ENCODE peak calls at places on chromosomes 16 and 17, in five cellular contexts. G is neural crest cell, I is epithelial cell of esophagus, K is esophagus muscularis mucosa, V is A549. T is an unnamed sample.

GRCh38 chr16:50326835-50327465 is 41.8 kb downstream of the BRD7 start:
- DNase-seq in G (no peak), I (peak), K (no peak), V (peak), T (no peak)

GRCh38 chr16:8798174-8798527 is 512 bp downstream of the PMM2 start:
- DNase-seq in G (no peak), I (peak), K (no peak), V (peak), T (no peak)

GRCh38 chr16:86946981-86947380 is 368.6 kb downstream of the FOXL1 start:
- DNase-seq in G (no peak), I (no peak), K (no peak), V (no peak), T (no peak)

GRCh38 chr16:79218358-79218757 is 382.2 kb downstream of the MAF start:
- DNase-seq in G (no peak), I (no peak), K (no peak), V (no peak), T (no peak)

GRCh38 chr16:89031715-89032659 is 55.0 kb upstream of the CBFA2T3 start:
- DNase-seq in G (no peak), I (no peak), K (no peak), V (no peak), T (no peak)

GRCh38 chr16:57723170-57723569 is 12.4 kb upstream of the KATNB1 start:
- DNase-seq in G (peak), I (no peak), K (no peak), V (peak), T (no peak)

GRCh38 chr17:5283531-5284315 is 1.6 kb downstream of the RABEP1 start:
- DNase-seq in G (no peak), I (peak), K (no peak), V (no peak), T (no peak)

GRCh38 chr17:6099492-6099891 is 29.3 kb downstream of the WSCD1 start:
- DNase-seq in G (no peak), I (no peak), K (no peak), V (no peak), T (no peak)

GRCh38 chr16:27463741-27464662 is 62.0 kb downstream of the IL21R start:
- DNase-seq in G (no peak), I (no peak), K (no peak), V (no peak), T (no peak)

GRCh38 chr16:54055864-54056263 is 230.7 kb downstream of the IRX3 start:
- DNase-seq in G (no peak), I (peak), K (no peak), V (no peak), T (no peak)

GRCh38 chr17:61583242-61583641 is 7.8 kb downstream of the NACA2 start:
- DNase-seq in G (no peak), I (peak), K (no peak), V (peak), T (no peak)

GRCh38 chr16:80080287-80080851 is 460.4 kb upstream of the DYNLRB2 start:
- DNase-seq in G (no peak), I (peak), K (no peak), V (no peak), T (no peak)

GRCh38 chr16:87784812-87785211 is 19.0 kb upstream of the KLHDC4 start:
- DNase-seq in G (no peak), I (no peak), K (no peak), V (no peak), T (no peak)

GRCh38 chr16:50403491-50403890 is 34.7 kb upstream of the BRD7 start:
- DNase-seq in G (no peak), I (no peak), K (peak), V (no peak), T (peak)

GRCh38 chr17:8185580-8186445 is 4.2 kb downstream of the BORCS6 start:
- DNase-seq in G (peak), I (peak), K (peak), V (peak), T (peak)

GRCh38 chr17:72120878-72121163 is at the start of gene SOX9:
- DNase-seq in G (peak), I (peak), K (no peak), V (peak), T (peak)

GRCh38 chr17:58391302-58391984 is 25.9 kb downstream of the RNF43 start:
- DNase-seq in G (no peak), I (peak), K (no peak), V (peak), T (no peak)

GRCh38 chr17:43401293-43401692 is 2.5 kb downstream of the ARL4D start:
- DNase-seq in G (no peak), I (peak), K (no peak), V (peak), T (peak)

GRCh38 chr16:53071748-53072301 is 17.0 kb downstream of the CHD9 start:
- DNase-seq in G (no peak), I (no peak), K (no peak), V (no peak), T (no peak)

GRCh38 chr16:49706620-49707355 is 149.1 kb downstream of the ZNF423 start:
- DNase-seq in G (no peak), I (no peak), K (no peak), V (no peak), T (no peak)

GRCh38 chr17:62616993-62617893 is 10.2 kb upstream of the MRC2 start:
- DNase-seq in G (peak), I (no peak), K (no peak), V (no peak), T (no peak)

GRCh38 chr17:1787301-1787902 is 25.5 kb downstream of the SERPINF1 start:
- DNase-seq in G (no peak), I (peak), K (no peak), V (peak), T (peak)

GRCh38 chr17:49414271-49414621 is 436 bp downstream of the PHB1 start:
- DNase-seq in G (no peak), I (peak), K (no peak), V (no peak), T (no peak)

GRCh38 chr16:50744911-50745310 is 3.0 kb downstream of the CYLD start:
- DNase-seq in G (no peak), I (peak), K (no peak), V (no peak), T (no peak)

GRCh38 chr16:11035096-11035495 is 90.7 kb downstream of the CLEC16A start:
- DNase-seq in G (no peak), I (no peak), K (no peak), V (no peak), T (no peak)

GRCh38 chr17:62950067-62950466 is 16.0 kb upstream of the TANC2 start:
- DNase-seq in G (no peak), I (peak), K (no peak), V (peak), T (no peak)

GRCh38 chr17:18331879-18332278 is 16.8 kb downstream of the SMCR8 start:
- DNase-seq in G (no peak), I (no peak), K (no peak), V (no peak), T (no peak)

GRCh38 chr17:57512258-57512657 is 232.8 kb downstream of the CCDC182 start:
- DNase-seq in G (no peak), I (no peak), K (no peak), V (no peak), T (no peak)

GRCh38 chr17:81933178-81933699 is 3.9 kb downstream of the PYCR1 start:
- DNase-seq in G (no peak), I (no peak), K (no peak), V (no peak), T (no peak)

GRCh38 chr17:60519795-60520194 is 6.2 kb downstream of the APPBP2 start:
- DNase-seq in G (no peak), I (no peak), K (peak), V (no peak), T (no peak)

GRCh38 chr17:31225831-31226230 is 71.2 kb downstream of the OMG start:
- DNase-seq in G (no peak), I (no peak), K (no peak), V (no peak), T (no peak)

GRCh38 chr17:17562145-17562529 is 29.4 kb downstream of the PEMT start:
- DNase-seq in G (no peak), I (no peak), K (no peak), V (no peak), T (no peak)

GRCh38 chr17:71187145-71187878 is 933.5 kb upstream of the SOX9 start:
- DNase-seq in G (no peak), I (peak), K (no peak), V (no peak), T (no peak)

GRCh38 chr16:7524419-7524818 is 191.8 kb downstream of the RBFOX1 start:
- DNase-seq in G (no peak), I (no peak), K (no peak), V (no peak), T (no peak)

GRCh38 chr17:32970281-32970680 is 21.4 kb upstream of the SPACA3 start:
- DNase-seq in G (no peak), I (no peak), K (no peak), V (no peak), T (no peak)

GRCh38 chr17:65103431-65103830 is 33.7 kb upstream of the RGS9 start:
- DNase-seq in G (no peak), I (no peak), K (no peak), V (no peak), T (no peak)

GRCh38 chr16:84833142-84833495 is 13.3 kb downstream of the CRISPLD2 start:
- DNase-seq in G (no peak), I (no peak), K (no peak), V (no peak), T (no peak)

GRCh38 chr17:79546386-79546785 is 64.5 kb downstream of the RBFOX3 start:
- DNase-seq in G (no peak), I (no peak), K (no peak), V (no peak), T (no peak)

GRCh38 chr17:75365931-75366275 is 39.6 kb downstream of the GRB2 start:
- DNase-seq in G (no peak), I (no peak), K (no peak), V (no peak), T (no peak)

GRCh38 chr17:75365009-75365930 is 40.2 kb downstream of the GRB2 start:
- DNase-seq in G (no peak), I (no peak), K (no peak), V (no peak), T (no peak)

GRCh38 chr17:75370288-75370687 is 35.2 kb downstream of the GRB2 start:
- DNase-seq in G (no peak), I (no peak), K (no peak), V (no peak), T (no peak)

GRCh38 chr17:75366432-75366831 is 39.0 kb downstream of the GRB2 start:
- DNase-seq in G (no peak), I (no peak), K (no peak), V (no peak), T (no peak)

DNA sequence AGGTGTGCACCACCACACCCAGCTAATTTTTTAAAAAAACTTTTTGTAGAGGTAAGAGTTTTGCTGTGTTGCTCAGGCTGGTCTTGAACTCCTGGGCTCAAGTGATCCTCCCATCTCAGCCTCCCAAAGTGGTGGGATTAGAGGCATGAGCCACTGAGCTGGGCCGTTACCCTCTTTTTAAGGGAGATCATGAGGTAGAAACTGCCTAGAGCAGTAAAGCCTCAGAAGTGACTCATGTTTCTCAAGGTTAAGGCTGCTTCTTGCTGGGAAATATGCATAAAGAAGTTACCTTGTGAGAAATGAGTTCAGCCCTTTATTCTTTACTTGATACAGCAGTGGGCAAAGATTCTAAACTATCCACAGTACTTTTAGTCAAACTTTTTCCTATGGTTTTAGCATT is 38.2 kb downstream of the GRB2 start:
- DNase-seq in G (no peak), I (peak), K (no peak), V (peak), T (no peak)
- TF ChIP-seq CTCF in G (no peak), I (no peak), K (no peak), V (no peak), T (no peak)

GRCh38 chr16:67930678-67931211 is 917 bp downstream of the CTRL start:
- DNase-seq in G (no peak), I (no peak), K (no peak), V (no peak), T (no peak)

GRCh38 chr16:67930191-67930590 is 1.5 kb downstream of the CTRL start:
- DNase-seq in G (no peak), I (no peak), K (no peak), V (no peak), T (no peak)

GRCh38 chr16:67932462-67932840 is 789 bp upstream of the CTRL start:
- DNase-seq in G (no peak), I (no peak), K (no peak), V (no peak), T (no peak)

GRCh38 chr16:67933805-67934204 is 2.1 kb upstream of the CTRL start:
- DNase-seq in G (no peak), I (no peak), K (no peak), V (no peak), T (no peak)

GRCh38 chr16:67931712-67932461 is at the start of gene CTRL:
- DNase-seq in G (no peak), I (no peak), K (no peak), V (no peak), T (no peak)
- TF ChIP-seq CTCF in G (peak), I (peak), K (no peak), V (no peak), T (peak)

GRCh38 chr16:55846598-55847346 is 13.9 kb upstream of the CES1 start:
- DNase-seq in G (no peak), I (no peak), K (no peak), V (no peak), T (no peak)

GRCh38 chr16:55842369-55843104 is 9.6 kb upstream of the CES1 start:
- DNase-seq in G (peak), I (peak), K (no peak), V (peak), T (no peak)

DNA sequence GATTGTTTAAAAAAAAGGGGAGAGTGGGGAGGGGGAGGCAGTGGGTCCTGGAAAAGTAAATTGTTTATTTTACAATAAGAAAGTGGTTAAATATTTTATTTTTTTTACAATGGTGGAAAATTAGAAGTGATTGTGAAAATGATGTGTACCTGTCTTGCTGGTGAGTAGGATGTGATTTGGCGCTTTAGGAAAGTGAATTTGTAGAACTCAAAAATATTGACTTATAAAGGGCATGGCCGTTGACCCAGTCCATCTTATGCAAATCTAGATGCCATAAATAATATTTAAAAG is 10.2 kb upstream of the CES1 start:
- DNase-seq in G (no peak), I (no peak), K (no peak), V (no peak), T (no peak)
- TF ChIP-seq CTCF in G (no peak), I (no peak), K (no peak), V (no peak), T (peak)

DNA sequence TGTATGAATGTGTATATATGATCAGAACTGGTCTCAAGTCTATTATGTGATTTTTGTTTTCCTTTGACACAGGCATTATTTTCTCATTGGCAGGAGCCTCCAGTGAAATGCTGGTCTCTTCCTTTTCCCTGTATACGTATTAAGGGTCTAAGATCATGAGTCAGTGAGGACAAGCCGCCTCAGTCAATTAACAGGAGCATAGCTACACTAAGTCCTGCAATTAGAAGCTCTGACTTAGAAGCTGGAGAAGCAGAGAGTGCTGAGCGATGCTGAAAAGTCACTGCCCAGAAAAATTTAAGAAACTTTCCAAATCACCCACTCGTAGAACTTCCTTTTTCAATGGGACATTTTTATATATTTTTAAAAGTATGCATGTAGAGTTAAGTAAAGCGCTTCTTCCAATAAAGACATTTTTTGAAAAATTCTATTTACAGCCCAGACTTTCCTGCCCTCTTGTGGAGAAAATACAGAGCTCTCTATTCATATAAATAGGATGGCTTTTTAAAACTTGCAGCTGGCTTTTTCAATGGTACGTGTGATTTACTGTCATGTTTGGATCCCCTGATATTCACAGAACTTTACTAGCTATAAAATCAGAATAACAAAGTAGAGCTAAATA is 70.1 kb upstream of the PSMD7 start:
- DNase-seq in G (no peak), I (peak), K (peak), V (peak), T (no peak)
- TF ChIP-seq CTCF in G (peak), I (peak), K (peak), V (peak), T (peak)

DNA sequence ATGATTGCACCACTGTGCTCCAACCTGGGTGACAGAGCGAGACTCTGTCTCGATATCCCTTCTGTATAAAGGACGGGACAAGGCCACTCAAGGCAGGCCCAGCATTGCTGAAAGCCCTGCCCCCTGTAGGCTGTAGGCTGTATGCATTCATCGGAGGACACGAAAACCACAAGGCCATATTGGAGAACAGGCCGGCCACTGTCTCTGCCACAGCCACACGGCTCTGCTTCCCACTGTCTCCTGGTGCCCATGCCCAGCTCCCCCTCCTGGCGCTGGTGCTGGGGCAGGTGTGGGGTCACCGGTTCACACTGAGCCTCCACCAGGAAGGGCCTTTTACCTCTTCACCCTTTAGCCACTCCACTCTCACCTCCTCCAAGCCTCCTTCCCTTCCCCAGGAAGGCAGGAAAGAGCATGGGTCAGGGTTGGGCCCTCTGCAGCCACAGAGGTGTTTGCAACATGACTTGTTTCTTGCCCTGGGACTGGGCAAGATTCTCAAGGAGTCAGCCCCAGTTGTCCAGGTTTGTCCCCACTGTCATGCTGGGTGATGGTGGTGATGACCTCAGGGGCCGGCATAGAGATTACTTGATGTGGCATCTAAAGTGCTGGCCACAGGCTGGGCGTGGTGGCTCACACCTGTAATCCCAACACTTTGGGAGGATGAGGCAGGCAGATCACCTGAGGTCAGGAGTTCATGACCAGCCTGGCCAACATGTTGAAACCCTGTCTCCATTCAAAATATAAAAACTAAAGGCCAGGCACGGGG is 5.3 kb upstream of the NTN3 start:
- DNase-seq in G (no peak), I (no peak), K (no peak), V (peak), T (no peak)
- TF ChIP-seq CTCF in G (peak), I (peak), K (no peak), V (no peak), T (peak)

DNA sequence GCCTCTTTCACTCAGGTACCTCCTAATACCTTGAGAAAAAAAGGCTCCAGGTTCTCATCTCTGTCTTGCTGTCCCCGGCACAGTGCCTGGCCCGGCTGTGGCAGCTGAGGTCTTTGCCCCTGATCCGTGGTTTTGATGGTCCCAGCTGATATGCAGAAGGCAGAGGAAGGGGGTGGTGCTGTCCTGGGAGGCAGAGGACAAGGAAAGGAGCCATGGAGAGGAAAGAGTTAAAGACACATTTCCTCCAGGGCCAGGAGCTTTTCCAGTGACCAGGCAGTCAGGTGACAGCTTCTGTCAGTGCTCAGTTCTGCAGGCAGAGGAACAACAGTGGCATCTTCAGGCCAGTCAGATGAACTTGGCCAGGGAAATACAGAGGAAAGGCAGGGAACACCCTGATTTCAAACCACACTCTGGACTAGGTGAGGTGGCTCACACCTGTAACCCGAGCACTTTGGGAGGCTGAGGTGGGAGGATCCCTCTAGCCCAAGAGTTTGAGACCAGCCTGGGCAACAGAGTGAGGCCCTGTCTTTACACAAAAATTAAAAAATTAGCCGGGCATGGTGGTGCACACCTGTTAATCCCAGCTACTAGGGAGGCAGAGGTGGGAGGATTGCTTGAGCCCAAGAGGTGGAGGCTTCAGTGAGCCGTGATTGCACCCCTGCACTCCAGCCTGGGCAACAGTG is 3.3 kb upstream of the COG1 start:
- DNase-seq in G (peak), I (peak), K (no peak), V (peak), T (no peak)
- TF ChIP-seq CTCF in G (peak), I (peak), K (no peak), V (peak), T (peak)

DNA sequence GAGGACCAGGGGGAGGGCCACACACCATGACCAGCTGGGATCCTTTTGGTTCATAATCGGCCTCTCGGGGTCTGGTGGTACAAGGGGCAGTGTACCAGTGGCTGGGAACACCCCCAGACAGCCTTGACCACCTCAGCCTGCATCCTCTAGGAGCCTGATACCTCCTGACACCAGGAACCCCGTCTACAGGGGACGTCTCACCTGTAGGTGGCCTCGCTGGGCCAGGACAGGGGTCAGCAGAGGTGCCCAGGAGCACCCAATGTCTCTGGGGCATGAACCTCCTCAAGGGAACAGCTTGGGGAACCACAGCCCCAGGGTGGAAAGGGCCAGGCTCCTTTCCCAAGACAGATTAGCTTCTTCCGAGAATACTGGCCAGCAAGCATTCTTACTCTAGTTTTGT is 2.5 kb upstream of the METRNL start:
- DNase-seq in G (no peak), I (no peak), K (no peak), V (peak), T (no peak)
- TF ChIP-seq CTCF in G (no peak), I (peak), K (no peak), V (peak), T (no peak)

T was measured in osteocyte.